ENCODE peak calls at places on chromosomes 4 and X, in eight cellular contexts. L is IMR-90, A is neural progenitor cell, T is mammary epithelial cell, V is A549, Q is suprapubic skin, C is sigmoid colon, P is H9. W is an unnamed sample.

GRCh38 chr4:112153222-112153791 is 8.1 kb downstream of the FAM241A start:
- DNase-seq in L (no peak), A (no peak), T (no peak), V (no peak), Q (no peak), C (no peak), P (no peak), W (no peak)

GRCh38 chrX:42755820-42756219 is 22.1 kb downstream of the PPP1R2C start:
- DNase-seq in L (peak; percentile 42), A (no peak), T (peak; percentile 46), V (peak; percentile 1), Q (peak; percentile 63), C (peak; percentile 66), P (no peak), W (no peak)

GRCh38 chr4:189376901-189377300 is 563.8 kb upstream of the FRG1 start:
- DNase-seq in L (no peak), A (no peak), T (no peak), V (no peak), Q (no peak), C (no peak), P (no peak), W (no peak)

GRCh38 chr4:156329779-156330178 is 376.1 kb upstream of the CTSO start:
- DNase-seq in L (peak; percentile 24), A (no peak), T (no peak), V (no peak), Q (no peak), C (no peak), P (no peak), W (no peak)

GRCh38 chrX:53440631-53441517 is 6.7 kb upstream of the HSD17B10 start:
- DNase-seq in L (peak; percentile 34), A (peak; percentile 36), T (peak; percentile 72), V (peak; percentile 37), Q (peak; percentile 92), C (peak; percentile 92), P (peak; percentile 36), W (no peak)

GRCh38 chr4:174764105-174764729 is 64.8 kb downstream of the GLRA3 start:
- DNase-seq in L (peak; percentile 40), A (peak; percentile 68), T (peak; percentile 14), V (peak; percentile 19), Q (no peak), C (no peak), P (no peak), W (peak; percentile 6)

GRCh38 chrX:151019837-151020236 is 36.7 kb downstream of the HMGB3 start:
- DNase-seq in L (peak; percentile 46), A (no peak), T (peak; percentile 59), V (no peak), Q (no peak), C (no peak), P (no peak), W (peak; percentile 83)

GRCh38 chr4:17324431-17324830 is 187.5 kb downstream of the QDPR start:
- DNase-seq in L (peak; percentile 77), A (peak; percentile 67), T (no peak), V (no peak), Q (no peak), C (no peak), P (peak; percentile 40), W (no peak)

GRCh38 chr4:41132055-41132683 is 82.2 kb downstream of the APBB2 start:
- DNase-seq in L (no peak), A (no peak), T (peak; percentile 48), V (no peak), Q (no peak), C (no peak), P (no peak), W (peak; percentile 42)

GRCh38 chr4:54276633-54277426 is 47.7 kb downstream of the PDGFRA start:
- DNase-seq in L (no peak), A (peak; percentile 19), T (peak; percentile 16), V (no peak), Q (no peak), C (no peak), P (peak; percentile 49), W (peak; percentile 13)

GRCh38 chr4:17577660-17578481 is 873 bp downstream of the LAP3 start:
- DNase-seq in L (peak; percentile 4), A (no peak), T (peak; percentile 16), V (peak; percentile 13), Q (peak; percentile 79), C (peak; percentile 83), P (no peak), W (no peak)

GRCh38 chrX:113512700-113513395 is 672.2 kb upstream of the AMOT start:
- DNase-seq in L (peak; percentile 37), A (no peak), T (peak; percentile 62), V (no peak), Q (no peak), C (no peak), P (no peak), W (peak; percentile 66)

GRCh38 chrX:136584545-136584944 is 52.5 kb downstream of the VGLL1 start:
- DNase-seq in L (no peak), A (no peak), T (no peak), V (no peak), Q (no peak), C (no peak), P (no peak), W (no peak)

GRCh38 chrX:49930046-49930445 is 7.7 kb downstream of the CLCN5 start:
- DNase-seq in L (peak; percentile 34), A (no peak), T (no peak), V (no peak), Q (no peak), C (no peak), P (no peak), W (no peak)

GRCh38 chrX:119734897-119735339 is 23.5 kb upstream of the SOWAHD start:
- DNase-seq in L (no peak), A (no peak), T (no peak), V (no peak), Q (no peak), C (peak; percentile 78), P (no peak), W (no peak)

GRCh38 chr4:53990641-53991040 is 73.8 kb downstream of the CHIC2 start:
- DNase-seq in L (peak; percentile 40), A (no peak), T (no peak), V (no peak), Q (no peak), C (no peak), P (no peak), W (no peak)

GRCh38 chr4:119207051-119207450 is 5.5 kb upstream of the USP53 start:
- DNase-seq in L (peak; percentile 50), A (no peak), T (no peak), V (no peak), Q (no peak), C (no peak), P (no peak), W (no peak)

GRCh38 chr4:186689476-186689875 is 34.2 kb downstream of the FAT1 start:
- DNase-seq in L (no peak), A (no peak), T (no peak), V (no peak), Q (no peak), C (peak; percentile 76), P (no peak), W (no peak)

GRCh38 chr4:83075696-83076095 is 38.8 kb downstream of the PLAC8 start:
- DNase-seq in L (peak; percentile 78), A (no peak), T (no peak), V (no peak), Q (no peak), C (no peak), P (no peak), W (no peak)

GRCh38 chrX:1072637-1073377 is 139.6 kb downstream of the CRLF2 start:
- DNase-seq in L (no peak), A (peak; percentile 23), T (no peak), V (no peak), Q (no peak), C (no peak), P (peak; percentile 49), W (no peak)

GRCh38 chrX:23031600-23031999 is 31.8 kb downstream of the DDX53 start:
- DNase-seq in L (no peak), A (no peak), T (no peak), V (no peak), Q (no peak), C (no peak), P (no peak), W (no peak)

GRCh38 chrX:23035493-23035892 is 35.7 kb downstream of the DDX53 start:
- DNase-seq in L (no peak), A (peak; percentile 7), T (no peak), V (no peak), Q (no peak), C (no peak), P (peak; percentile 29), W (no peak)
- TF ChIP-seq CTCF in L (no peak), A (peak; percentile 18), T (no peak), V (no peak), Q (no peak), C (no peak), P (peak; percentile 48), W (no peak)

GRCh38 chr4:3447431-3448395 is 5.9 kb downstream of the HGFAC start:
- DNase-seq in L (no peak), A (no peak), T (no peak), V (no peak), Q (no peak), C (no peak), P (no peak), W (no peak)
- H3K27ac ChIP-seq in L (no peak overlapping the region), A (no peak overlapping the region), T (no peak overlapping the region), V (no peak overlapping the region), Q (no peak overlapping the region), C (no peak overlapping the region), P (no peak overlapping the region), W (no peak overlapping the region)

GRCh38 chrX:40150503-40150902 is 52.7 kb upstream of the BCOR start:
- DNase-seq in L (no peak), A (peak; percentile 16), T (no peak), V (no peak), Q (no peak), C (no peak), P (no peak), W (no peak)
- H3K4me1 ChIP-seq in L (peaks cover 2% of the 10 kb centered on the region), A (peaks cover 49% of the 10 kb centered on the region), T (peaks cover 22% of the 10 kb centered on the region), V (peaks cover 6% of the 10 kb centered on the region), Q (peaks cover 51% of the 10 kb centered on the region), C (peaks cover 27% of the 10 kb centered on the region), P (peaks cover 12% of the 10 kb centered on the region), W (no peaks in the 10 kb centered on the region)

GRCh38 chr4:87853891-87854290 is 21.1 kb downstream of the MEPE start:
- DNase-seq in L (no peak), A (no peak), T (no peak), V (no peak), Q (no peak), C (no peak), P (no peak), W (no peak)

GRCh38 chr4:87851332-87851731 is 18.6 kb downstream of the MEPE start:
- DNase-seq in L (no peak), A (no peak), T (no peak), V (no peak), Q (no peak), C (no peak), P (no peak), W (no peak)

GRCh38 chr4:87855540-87855939 is 22.8 kb downstream of the MEPE start:
- DNase-seq in L (no peak), A (no peak), T (no peak), V (no peak), Q (no peak), C (no peak), P (no peak), W (no peak)

GRCh38 chr4:87851955-87852354 is 19.2 kb downstream of the MEPE start:
- DNase-seq in L (no peak), A (no peak), T (no peak), V (no peak), Q (no peak), C (no peak), P (no peak), W (no peak)

DNA sequence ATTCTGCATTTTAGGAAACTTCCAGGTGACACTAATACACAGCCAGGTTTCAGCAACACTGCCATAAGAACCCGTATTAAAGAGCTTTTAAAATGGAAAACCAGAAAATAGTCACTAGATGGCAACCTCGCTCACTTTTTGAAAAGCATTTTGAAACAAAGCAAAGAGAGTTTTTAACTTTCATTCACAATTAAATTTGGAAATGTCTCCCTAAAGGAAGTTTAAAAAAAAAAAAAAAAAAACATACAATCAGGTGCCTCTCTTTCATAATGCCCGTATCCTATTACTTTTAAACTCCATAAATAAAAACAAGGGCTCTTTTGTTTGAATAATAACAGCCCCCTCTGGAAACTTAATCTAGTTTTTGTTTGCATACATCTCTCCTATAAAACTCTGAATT is 20.3 kb downstream of the MEPE start:
- DNase-seq in L (peak; percentile 51), A (peak; percentile 49), T (peak; percentile 36), V (peak; percentile 15), Q (no peak), C (no peak), P (no peak), W (no peak)
- TF ChIP-seq CTCF in L (peak; percentile 60), A (peak; percentile 64), T (peak; percentile 59), V (peak; percentile 60), Q (no peak), C (peak; percentile 19), P (peak; percentile 73), W (peak; percentile 75)